ENCODE peak calls at places on chromosomes 12 and 14, in nine cellular contexts. One of them, this sample, is unnamed.

GRCh38 chr12:43198608-43199007 is 353.4 kb downstream of the ADAMTS20 start:
- DNase-seq in NT2/D1: no peak
- DNase-seq in EL: no peak
- DNase-seq in stimulated activated CD8-positive, alpha-beta memory T cell treated with anti-CD3 and anti-CD28 coated beads, Interleukin-15, amount 100 ng/mL, for 4 hours: no peak
- DNase-seq in HTR-8/SVneo: no peak
- DNase-seq in GM18507: no peak
- DNase-seq in NCI-H1105: no peak
- DNase-seq in C1 segment of cervical spinal cord: no peak
- DNase-seq in CD4-positive, CD25-positive, alpha-beta regulatory T cell: no peak
- DNase-seq in this sample: no peak

GRCh38 chr12:128844031-128844635 is 9.1 kb upstream of the GLT1D1 start:
- DNase-seq in HTR-8/SVneo: no peak
- DNase-seq in stimulated activated CD8-positive, alpha-beta memory T cell treated with anti-CD3 and anti-CD28 coated beads, Interleukin-15, amount 100 ng/mL, for 4 hours: no peak
- DNase-seq in GM18507: no peak
- DNase-seq in NCI-H1105: no peak
- DNase-seq in NT2/D1: no peak
- DNase-seq in CD4-positive, CD25-positive, alpha-beta regulatory T cell: no peak
- DNase-seq in C1 segment of cervical spinal cord: no peak
- DNase-seq in EL: no peak
- DNase-seq in this sample: no peak

GRCh38 chr12:50597200-50598195 is 92.7 kb downstream of the DIP2B start:
- DNase-seq in CD4-positive, CD25-positive, alpha-beta regulatory T cell: peak
- DNase-seq in GM18507: peak
- DNase-seq in EL: peak
- DNase-seq in NT2/D1: no peak
- DNase-seq in stimulated activated CD8-positive, alpha-beta memory T cell treated with anti-CD3 and anti-CD28 coated beads, Interleukin-15, amount 100 ng/mL, for 4 hours: peak
- DNase-seq in C1 segment of cervical spinal cord: no peak
- DNase-seq in HTR-8/SVneo: peak
- DNase-seq in NCI-H1105: no peak
- DNase-seq in this sample: no peak

GRCh38 chr14:68458840-68459469 is 333.9 kb downstream of the ZFP36L1 start:
- DNase-seq in GM18507: no peak
- DNase-seq in stimulated activated CD8-positive, alpha-beta memory T cell treated with anti-CD3 and anti-CD28 coated beads, Interleukin-15, amount 100 ng/mL, for 4 hours: no peak
- DNase-seq in NT2/D1: no peak
- DNase-seq in C1 segment of cervical spinal cord: no peak
- DNase-seq in EL: peak
- DNase-seq in CD4-positive, CD25-positive, alpha-beta regulatory T cell: no peak
- DNase-seq in NCI-H1105: peak
- DNase-seq in HTR-8/SVneo: peak
- DNase-seq in this sample: no peak

GRCh38 chr12:118432812-118433540 is 56.6 kb downstream of the SUDS3 start:
- DNase-seq in GM18507: no peak
- DNase-seq in NCI-H1105: no peak
- DNase-seq in C1 segment of cervical spinal cord: no peak
- DNase-seq in stimulated activated CD8-positive, alpha-beta memory T cell treated with anti-CD3 and anti-CD28 coated beads, Interleukin-15, amount 100 ng/mL, for 4 hours: no peak
- DNase-seq in EL: peak
- DNase-seq in HTR-8/SVneo: no peak
- DNase-seq in CD4-positive, CD25-positive, alpha-beta regulatory T cell: no peak
- DNase-seq in NT2/D1: no peak
- DNase-seq in this sample: no peak

GRCh38 chr12:65147312-65147905 is 22.0 kb upstream of the LEMD3 start:
- DNase-seq in CD4-positive, CD25-positive, alpha-beta regulatory T cell: no peak
- DNase-seq in GM18507: no peak
- DNase-seq in HTR-8/SVneo: no peak
- DNase-seq in NT2/D1: no peak
- DNase-seq in stimulated activated CD8-positive, alpha-beta memory T cell treated with anti-CD3 and anti-CD28 coated beads, Interleukin-15, amount 100 ng/mL, for 4 hours: no peak
- DNase-seq in EL: no peak
- DNase-seq in C1 segment of cervical spinal cord: no peak
- DNase-seq in NCI-H1105: no peak
- DNase-seq in this sample: no peak

GRCh38 chr12:51907083-51907863 is at the start of gene ACVRL1:
- DNase-seq in NCI-H1105: no peak
- DNase-seq in NT2/D1: no peak
- DNase-seq in C1 segment of cervical spinal cord: no peak
- DNase-seq in stimulated activated CD8-positive, alpha-beta memory T cell treated with anti-CD3 and anti-CD28 coated beads, Interleukin-15, amount 100 ng/mL, for 4 hours: no peak
- DNase-seq in HTR-8/SVneo: no peak
- DNase-seq in GM18507: no peak
- DNase-seq in EL: peak
- DNase-seq in CD4-positive, CD25-positive, alpha-beta regulatory T cell: no peak
- DNase-seq in this sample: no peak

GRCh38 chr14:67241416-67242362 is at the start of gene PALS1:
- DNase-seq in stimulated activated CD8-positive, alpha-beta memory T cell treated with anti-CD3 and anti-CD28 coated beads, Interleukin-15, amount 100 ng/mL, for 4 hours: no peak
- DNase-seq in GM18507: no peak
- DNase-seq in C1 segment of cervical spinal cord: no peak
- DNase-seq in CD4-positive, CD25-positive, alpha-beta regulatory T cell: no peak
- DNase-seq in NCI-H1105: no peak
- DNase-seq in HTR-8/SVneo: peak
- DNase-seq in NT2/D1: peak
- DNase-seq in EL: peak
- DNase-seq in this sample: peak

GRCh38 chr12:53938276-53939140 is at the start of gene HOXC13:
- DNase-seq in CD4-positive, CD25-positive, alpha-beta regulatory T cell: no peak
- DNase-seq in NCI-H1105: peak
- DNase-seq in NT2/D1: peak
- DNase-seq in GM18507: no peak
- DNase-seq in HTR-8/SVneo: peak
- DNase-seq in stimulated activated CD8-positive, alpha-beta memory T cell treated with anti-CD3 and anti-CD28 coated beads, Interleukin-15, amount 100 ng/mL, for 4 hours: no peak
- DNase-seq in C1 segment of cervical spinal cord: no peak
- DNase-seq in EL: peak
- DNase-seq in this sample: no peak

GRCh38 chr12:121124402-121125109 is 8.1 kb upstream of the P2RX7 start:
- DNase-seq in CD4-positive, CD25-positive, alpha-beta regulatory T cell: no peak
- DNase-seq in EL: peak
- DNase-seq in NCI-H1105: no peak
- DNase-seq in HTR-8/SVneo: peak
- DNase-seq in stimulated activated CD8-positive, alpha-beta memory T cell treated with anti-CD3 and anti-CD28 coated beads, Interleukin-15, amount 100 ng/mL, for 4 hours: no peak
- DNase-seq in NT2/D1: peak
- DNase-seq in GM18507: no peak
- DNase-seq in C1 segment of cervical spinal cord: no peak
- DNase-seq in this sample: no peak

GRCh38 chr14:95248422-95248821 is 71.3 kb downstream of the CLMN start:
- DNase-seq in C1 segment of cervical spinal cord: no peak
- DNase-seq in stimulated activated CD8-positive, alpha-beta memory T cell treated with anti-CD3 and anti-CD28 coated beads, Interleukin-15, amount 100 ng/mL, for 4 hours: no peak
- DNase-seq in NCI-H1105: no peak
- DNase-seq in GM18507: no peak
- DNase-seq in EL: peak
- DNase-seq in NT2/D1: no peak
- DNase-seq in HTR-8/SVneo: no peak
- DNase-seq in CD4-positive, CD25-positive, alpha-beta regulatory T cell: no peak
- DNase-seq in this sample: no peak

GRCh38 chr12:30823140-30823669 is 68.5 kb upstream of the CAPRIN2 start:
- DNase-seq in CD4-positive, CD25-positive, alpha-beta regulatory T cell: no peak
- DNase-seq in NCI-H1105: no peak
- DNase-seq in stimulated activated CD8-positive, alpha-beta memory T cell treated with anti-CD3 and anti-CD28 coated beads, Interleukin-15, amount 100 ng/mL, for 4 hours: no peak
- DNase-seq in GM18507: no peak
- DNase-seq in NT2/D1: peak
- DNase-seq in HTR-8/SVneo: no peak
- DNase-seq in C1 segment of cervical spinal cord: no peak
- DNase-seq in EL: no peak
- DNase-seq in this sample: no peak

GRCh38 chr14:68784298-68784910 is 8.5 kb downstream of the ZFP36L1 start:
- DNase-seq in NT2/D1: no peak
- DNase-seq in CD4-positive, CD25-positive, alpha-beta regulatory T cell: peak
- DNase-seq in HTR-8/SVneo: no peak
- DNase-seq in NCI-H1105: no peak
- DNase-seq in stimulated activated CD8-positive, alpha-beta memory T cell treated with anti-CD3 and anti-CD28 coated beads, Interleukin-15, amount 100 ng/mL, for 4 hours: no peak
- DNase-seq in C1 segment of cervical spinal cord: no peak
- DNase-seq in EL: peak
- DNase-seq in GM18507: no peak
- DNase-seq in this sample: no peak

GRCh38 chr14:72547999-72548398 is 345.9 kb downstream of the DPF3 start:
- DNase-seq in GM18507: no peak
- DNase-seq in stimulated activated CD8-positive, alpha-beta memory T cell treated with anti-CD3 and anti-CD28 coated beads, Interleukin-15, amount 100 ng/mL, for 4 hours: no peak
- DNase-seq in C1 segment of cervical spinal cord: no peak
- DNase-seq in NT2/D1: no peak
- DNase-seq in CD4-positive, CD25-positive, alpha-beta regulatory T cell: no peak
- DNase-seq in EL: no peak
- DNase-seq in NCI-H1105: no peak
- DNase-seq in HTR-8/SVneo: no peak
- DNase-seq in this sample: no peak

GRCh38 chr12:3550839-3551238 is 59.8 kb downstream of the PRMT8 start:
- DNase-seq in stimulated activated CD8-positive, alpha-beta memory T cell treated with anti-CD3 and anti-CD28 coated beads, Interleukin-15, amount 100 ng/mL, for 4 hours: no peak
- DNase-seq in GM18507: no peak
- DNase-seq in CD4-positive, CD25-positive, alpha-beta regulatory T cell: no peak
- DNase-seq in NCI-H1105: no peak
- DNase-seq in NT2/D1: no peak
- DNase-seq in C1 segment of cervical spinal cord: no peak
- DNase-seq in HTR-8/SVneo: no peak
- DNase-seq in EL: no peak
- DNase-seq in this sample: no peak

GRCh38 chr12:88578821-88579518 is 1.3 kb downstream of the KITLG start:
- DNase-seq in C1 segment of cervical spinal cord: no peak
- DNase-seq in EL: peak
- DNase-seq in NCI-H1105: peak
- DNase-seq in CD4-positive, CD25-positive, alpha-beta regulatory T cell: no peak
- DNase-seq in NT2/D1: no peak
- DNase-seq in HTR-8/SVneo: no peak
- DNase-seq in stimulated activated CD8-positive, alpha-beta memory T cell treated with anti-CD3 and anti-CD28 coated beads, Interleukin-15, amount 100 ng/mL, for 4 hours: no peak
- DNase-seq in GM18507: no peak
- DNase-seq in this sample: peak